ENCODE peak calls at places on chromosomes 4 and X, in four cellular contexts. Q is esophagus squamous epithelium; J is LoVo; Z is stimulated activated CD8-positive, alpha-beta memory T cell treated with anti-CD3 and anti-CD28 coated beads, Interleukin-2, amount 100 ng/mL, for 48 hours. K is an unnamed sample.

GRCh38 chr4:56181140-56181950 is 205.9 kb downstream of the AASDH start:
- DNase-seq in Q (no peak), J (no peak), Z (no peak), K (no peak)

GRCh38 chr4:63528592-63528991 is 880.7 kb downstream of the TECRL start:
- DNase-seq in Q (no peak), J (no peak), Z (no peak), K (no peak)

GRCh38 chr4:168811793-168812651 is 198.0 kb downstream of the CBR4 start:
- DNase-seq in Q (no peak), J (no peak), Z (no peak), K (peak)

GRCh38 chr4:48271626-48272025 is 2.0 kb upstream of the TEC start:
- DNase-seq in Q (no peak), J (no peak), Z (no peak), K (no peak)

GRCh38 chr4:145533011-145533410 is 51.4 kb downstream of the SMAD1 start:
- DNase-seq in Q (no peak), J (no peak), Z (no peak), K (peak)

GRCh38 chrX:9899640-9900075 is 67.5 kb upstream of the CLDN34 start:
- DNase-seq in Q (no peak), J (no peak), Z (no peak), K (peak)

GRCh38 chr4:8346838-8347605 is 77.5 kb downstream of the HTRA3 start:
- DNase-seq in Q (no peak), J (no peak), Z (no peak), K (no peak)

GRCh38 chrX:154526901-154527675 is 11.1 kb upstream of the FAM3A start:
- DNase-seq in Q (no peak), J (peak), Z (peak), K (peak)

GRCh38 chrX:21606037-21606436 is 52.1 kb downstream of the KLHL34 start:
- DNase-seq in Q (no peak), J (no peak), Z (no peak), K (no peak)

GRCh38 chr4:107994894-107995293 is 5.2 kb downstream of the HADH start:
- DNase-seq in Q (no peak), J (no peak), Z (no peak), K (no peak)

GRCh38 chr4:17029964-17030363 is 131.5 kb upstream of the LDB2 start:
- DNase-seq in Q (no peak), J (no peak), Z (no peak), K (no peak)

GRCh38 chr4:20194079-20195013 is 57.4 kb upstream of the SLIT2 start:
- DNase-seq in Q (no peak), J (no peak), Z (no peak), K (peak)

GRCh38 chr4:2290974-2291704 is 29.2 kb upstream of the MXD4 start:
- DNase-seq in Q (no peak), J (no peak), Z (peak), K (no peak)

GRCh38 chr4:149121015-149121404 is 678.8 kb upstream of the NR3C2 start:
- DNase-seq in Q (no peak), J (no peak), Z (no peak), K (no peak)

GRCh38 chr4:184784628-184785257 is 41.0 kb downstream of the ACSL1 start:
- DNase-seq in Q (no peak), J (no peak), Z (no peak), K (no peak)

GRCh38 chr4:118811008-118811764 is 24.7 kb downstream of the SEC24D start:
- DNase-seq in Q (no peak), J (no peak), Z (no peak), K (peak)

GRCh38 chr4:87031946-87032345 is 97.1 kb downstream of the AFF1 start:
- DNase-seq in Q (no peak), J (no peak), Z (no peak), K (no peak)

GRCh38 chr4:20418865-20419451 is 167.3 kb downstream of the SLIT2 start:
- DNase-seq in Q (no peak), J (peak), Z (no peak), K (peak)

GRCh38 chr4:145307120-145307519 is 126.7 kb upstream of the OTUD4 start:
- DNase-seq in Q (no peak), J (no peak), Z (no peak), K (no peak)

GRCh38 chr4:15926486-15926885 is 12.1 kb downstream of the FGFBP1 start:
- DNase-seq in Q (no peak), J (no peak), Z (no peak), K (no peak)

GRCh38 chr4:22348410-22348809 is 167.5 kb downstream of the ADGRA3 start:
- DNase-seq in Q (no peak), J (no peak), Z (no peak), K (peak)

GRCh38 chr4:154490261-154490588 is 1.4 kb downstream of the DCHS2 start:
- DNase-seq in Q (no peak), J (no peak), Z (no peak), K (no peak)

GRCh38 chr4:52477191-52477590 is 181.9 kb downstream of the USP46 start:
- DNase-seq in Q (no peak), J (no peak), Z (no peak), K (no peak)

GRCh38 chr4:183828125-183828524 is 77.0 kb upstream of the STOX2 start:
- DNase-seq in Q (no peak), J (no peak), Z (no peak), K (no peak)

GRCh38 chr4:153257151-153257620 is 52.9 kb downstream of the TRIM2 start:
- DNase-seq in Q (no peak), J (no peak), Z (peak), K (peak)

GRCh38 chr4:32216502-32216901 is 1496.3 kb downstream of the PCDH7 start:
- DNase-seq in Q (no peak), J (no peak), Z (no peak), K (no peak)

GRCh38 chr4:120671538-120671937 is 251.0 kb downstream of the PRDM5 start:
- DNase-seq in Q (no peak), J (no peak), Z (no peak), K (no peak)

GRCh38 chr4:21790437-21791029 is 158.0 kb downstream of the KCNIP4 start:
- DNase-seq in Q (no peak), J (no peak), Z (no peak), K (peak)

GRCh38 chrX:80578518-80579105 is 158.4 kb downstream of the TENT5D start:
- DNase-seq in Q (no peak), J (peak), Z (no peak), K (peak)

GRCh38 chr4:46839128-46839527 is 69.9 kb downstream of the COX7B2 start:
- DNase-seq in Q (no peak), J (no peak), Z (no peak), K (no peak)

K was measured in astrocyte of the spinal cord.